ENCODE peak calls at places on chromosomes 16 and 17, in five cellular contexts. S is PC-3, E is neural progenitor cell, D is SK-N-SH, V is HCT116. W is an unnamed sample.
A peak's percentile ranks its signal among the peaks of the same experiment; 100 is the strongest.

GRCh38 chr17:14552311-14552710 is 251.4 kb downstream of the HS3ST3B1 start:
- DNase-seq in D (no peak), S (no peak), E (no peak), V (no peak), W (no peak)

GRCh38 chr16:85398688-85399582 is 214.2 kb upstream of the GSE1 start:
- DNase-seq in S (no peak), V (no peak), D (no peak), E (no peak), W (no peak)

GRCh38 chr16:56477096-56477878 is 25.9 kb downstream of the OGFOD1 start:
- DNase-seq in E (no peak), V (peak; percentile 46), D (no peak), S (peak; percentile 66), W (no peak)

GRCh38 chr16:14606102-14606501 is 24.0 kb downstream of the PARN start:
- DNase-seq in V (no peak), S (no peak), E (no peak), D (no peak), W (no peak)

GRCh38 chr16:25213709-25214416 is 2.9 kb upstream of the AQP8 start:
- DNase-seq in V (no peak), E (no peak), D (no peak), S (no peak), W (no peak)

GRCh38 chr16:19555938-19556778 is 655 bp downstream of the VPS35L start:
- DNase-seq in E (peak; percentile 88), D (peak; percentile 39), S (peak; percentile 6), V (peak; percentile 59), W (peak; percentile 77)

GRCh38 chr17:35577826-35578194 is 561 bp downstream of the PEX12 start:
- DNase-seq in E (no peak), D (peak; percentile 22), V (no peak), S (no peak), W (no peak)

GRCh38 chr17:80853076-80853475 is 138.6 kb upstream of the CHMP6 start:
- DNase-seq in D (no peak), V (no peak), E (no peak), S (no peak), W (no peak)

GRCh38 chr17:45284176-45285140 is 22.6 kb upstream of the SPATA32 start:
- DNase-seq in V (no peak), D (no peak), S (peak; percentile 32), E (peak; percentile 40), W (peak; percentile 19)
- TF ChIP-seq CTCF in V (peak; percentile 23), D (peak; percentile 42), S (peak; percentile 69), E (peak; percentile 46), W (peak; percentile 41)

GRCh38 chr17:38851434-38851833 is 2.1 kb downstream of the RPL23 start:
- DNase-seq in D (no peak), E (no peak), V (no peak), S (no peak), W (no peak)
- H3K9ac ChIP-seq in D (peak overlapping the region; percentile 87), E (peak overlapping the region; percentile 97), V (peak overlapping the region; percentile 92), S (peak overlapping the region; percentile 98), W (peak overlapping the region; percentile 96)

DNA sequence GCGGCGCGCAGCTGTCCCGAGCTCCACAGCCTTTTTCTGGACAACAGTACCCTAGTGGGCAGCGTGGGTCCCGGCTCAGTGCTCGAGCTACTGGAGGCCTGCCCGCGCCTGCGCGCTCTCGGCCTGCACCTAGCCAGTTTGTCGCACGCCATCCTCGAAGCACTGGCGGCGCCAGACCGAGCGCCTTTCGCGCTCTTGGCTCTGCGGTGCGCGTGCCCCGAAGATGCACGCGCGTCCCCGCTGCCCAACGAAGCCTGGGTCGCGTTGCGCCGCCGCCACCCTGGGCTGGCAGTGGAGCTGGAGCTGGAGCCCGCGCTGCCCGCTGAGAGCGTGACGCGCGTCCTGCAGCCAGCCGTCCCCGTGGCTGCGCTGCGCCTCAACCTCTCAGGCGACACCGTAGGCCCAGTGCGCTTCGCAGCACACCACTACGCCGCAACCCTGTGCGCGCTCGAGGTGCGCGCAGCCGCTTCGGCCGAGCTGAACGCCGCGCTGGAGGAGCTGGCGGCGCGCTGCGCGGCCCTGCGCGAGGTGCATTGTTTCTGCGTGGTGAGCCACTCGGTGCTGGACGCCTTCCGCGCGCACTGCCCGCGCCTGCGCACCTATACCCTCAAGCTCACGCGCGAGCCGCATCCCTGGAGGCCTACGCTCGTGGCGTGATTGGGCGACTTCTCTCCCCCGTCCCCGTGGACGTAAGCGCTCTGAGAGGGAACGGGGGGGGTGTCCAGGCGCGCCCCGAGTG is 1.2 kb upstream of the HSF4 start:
- DNase-seq in V (no peak), D (peak; percentile 83), E (peak; percentile 82), S (no peak), W (no peak)
- TF ChIP-seq EZH2phosphoT487 in V (no peak), D (no peak), E (peak; percentile 82), S (no peak), W (no peak)

GRCh38 chr17:75652934-75653549 is 13.9 kb downstream of the RECQL5 start:
- DNase-seq in E (peak; percentile 74), S (peak; percentile 55), D (peak; percentile 85), V (no peak), W (peak; percentile 45)
- TF ChIP-seq CTCF in E (peak; percentile 77), S (peak; percentile 92), D (peak; percentile 87), V (peak; percentile 87), W (peak; percentile 70)

DNA sequence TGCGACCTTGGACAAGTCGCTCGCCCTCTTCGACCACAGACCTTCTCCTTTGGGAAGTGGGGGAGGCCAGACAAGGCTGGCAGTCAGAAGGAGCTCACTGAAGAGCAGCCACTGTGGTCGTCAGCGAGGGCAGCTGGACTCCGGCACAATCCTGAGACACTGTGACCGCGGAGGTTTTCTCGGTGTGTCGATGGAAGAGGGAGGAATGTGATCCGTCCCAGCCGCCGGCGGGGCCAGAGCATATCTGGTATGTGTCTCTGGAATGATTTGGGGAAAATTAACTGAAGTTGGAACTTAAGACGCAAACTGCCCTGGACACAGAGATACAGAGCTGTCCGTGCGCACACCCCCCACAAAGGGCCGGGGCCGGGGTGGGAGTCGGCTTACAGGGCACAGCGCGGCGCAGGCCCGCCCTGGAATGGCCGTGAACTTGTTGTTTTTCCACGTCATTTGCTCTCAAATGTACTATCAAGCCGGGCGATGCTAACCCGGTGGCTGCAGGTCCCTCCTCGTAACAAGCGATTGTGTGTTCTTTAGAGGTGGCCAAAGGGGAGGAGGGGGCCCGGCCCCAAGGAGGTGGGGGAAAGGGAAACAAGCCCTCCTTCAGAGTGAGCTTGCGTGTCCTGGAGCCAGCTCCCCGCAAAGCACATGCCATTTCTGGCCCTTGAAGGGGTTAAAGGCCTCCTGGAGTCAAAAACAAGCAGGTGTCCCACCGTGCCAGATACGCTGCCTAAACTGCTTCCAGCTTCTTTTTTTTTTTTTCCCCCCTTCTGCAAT is 412 bp upstream of the WFIKKN2 start:
- DNase-seq in E (peak; percentile 25), V (no peak), D (no peak), S (no peak), W (no peak)
- H3K9ac ChIP-seq in E (no peak overlapping the region), V (no peak overlapping the region), D (no peak overlapping the region), S (no peak overlapping the region), W (no peak overlapping the region)

DNA sequence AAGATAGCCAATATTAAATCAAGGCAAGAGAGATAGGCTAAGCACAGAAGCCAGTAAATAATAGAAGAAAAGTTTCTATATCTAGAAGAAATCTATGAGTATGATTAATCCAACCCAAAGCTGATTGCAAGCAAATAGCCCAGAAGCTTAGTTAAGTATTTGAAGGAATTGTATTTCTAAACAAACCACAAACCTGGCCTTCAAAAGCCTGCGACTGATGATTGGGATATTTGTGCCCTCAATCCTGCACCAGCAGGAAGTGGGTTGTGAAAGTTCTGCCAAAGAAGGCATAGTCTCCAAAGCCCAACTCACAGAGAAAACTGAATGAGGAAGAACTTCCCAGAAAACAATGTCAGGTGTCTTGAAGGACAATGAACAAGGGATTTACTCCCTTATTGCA is 114.5 kb upstream of the C17orf78 start:
- DNase-seq in E (no peak), V (no peak), S (no peak), D (no peak), W (no peak)
- TF ChIP-seq EZH2phosphoT487 in E (no peak), V (no peak), S (no peak), D (no peak), W (no peak)

GRCh38 chr17:58630883-58631522 is 60.8 kb downstream of the TEX14 start:
- DNase-seq in V (peak; percentile 98), S (no peak), E (peak; percentile 70), D (no peak), W (no peak)
- TF ChIP-seq CTCF in V (no peak), S (no peak), E (no peak), D (no peak), W (no peak)

W was measured in MM.1S.